ENCODE peak calls at places on chromosomes 4 and X, in six cellular contexts. S, Z, R, W, D and T are unnamed samples.

GRCh38 chrX:71616672-71617529 is 1.4 kb downstream of the CXCR3 start:
- DNase-seq in Z (no peak), D (no peak), W (no peak), S (peak), R (peak), T (no peak)

GRCh38 chrX:97672608-97673007 is 788.9 kb downstream of the RPA4 start:
- DNase-seq in S (no peak), Z (no peak), R (no peak), W (no peak), D (no peak), T (no peak)

GRCh38 chr4:47855350-47855749 is 17.5 kb upstream of the CORIN start:
- DNase-seq in D (no peak), W (no peak), R (no peak), Z (no peak), S (no peak), T (peak)

GRCh38 chr4:3868146-3868840 is 102.1 kb downstream of the ADRA2C start:
- DNase-seq in W (peak), Z (no peak), R (no peak), D (peak), S (peak), T (no peak)

GRCh38 chrX:120522820-120523219 is 37.9 kb downstream of the CUL4B start:
- DNase-seq in R (no peak), W (peak), Z (no peak), D (no peak), S (no peak), T (no peak)

GRCh38 chrX:80808854-80809493 is 703 bp downstream of the BRWD3 start:
- DNase-seq in Z (no peak), R (peak), S (peak), W (peak), D (peak), T (peak)

GRCh38 chr4:172142331-172142738 is 329.1 kb downstream of the GALNTL6 start:
- DNase-seq in W (peak), R (no peak), Z (no peak), S (no peak), D (no peak), T (peak)

GRCh38 chr4:155371432-155372043 is 5.2 kb downstream of the MAP9 start:
- DNase-seq in D (no peak), W (peak), S (no peak), R (no peak), Z (no peak), T (peak)

GRCh38 chrX:106023947-106024346 is 14.6 kb downstream of the SERPINA7 start:
- DNase-seq in R (no peak), Z (no peak), W (no peak), S (no peak), D (no peak), T (no peak)

GRCh38 chr4:76308548-76308947 is 2.0 kb downstream of the STBD1 start:
- DNase-seq in R (no peak), D (no peak), Z (no peak), W (no peak), S (peak), T (no peak)

GRCh38 chr4:3630136-3630933 is 98.1 kb upstream of the LRPAP1 start:
- DNase-seq in R (peak), S (no peak), W (no peak), D (no peak), Z (no peak), T (no peak)

GRCh38 chrX:44459501-44459900 is 83.2 kb downstream of the FUNDC1 start:
- DNase-seq in Z (no peak), D (no peak), W (peak), R (no peak), S (peak), T (no peak)

GRCh38 chr4:114997596-114997995 is 115.8 kb downstream of the NDST4 start:
- DNase-seq in D (no peak), W (no peak), R (no peak), S (no peak), Z (no peak), T (peak)

GRCh38 chr4:155322782-155323181 is 54.0 kb downstream of the MAP9 start:
- DNase-seq in S (no peak), Z (no peak), W (no peak), R (no peak), D (no peak), T (no peak)

GRCh38 chr4:149512489-149512888 is 303.2 kb downstream of the IQCM start:
- DNase-seq in D (no peak), R (no peak), S (no peak), Z (no peak), W (no peak), T (no peak)

GRCh38 chr4:95283320-95283719 is 265.5 kb downstream of the UNC5C start:
- DNase-seq in D (no peak), R (no peak), S (no peak), Z (no peak), W (no peak), T (no peak)

GRCh38 chrX:110791206-110791605 is 4.4 kb downstream of the CHRDL1 start:
- DNase-seq in S (no peak), Z (no peak), D (no peak), W (no peak), R (no peak), T (no peak)

GRCh38 chr4:152424980-152425379 is 110.9 kb downstream of the FBXW7 start:
- DNase-seq in D (no peak), Z (peak), W (peak), R (no peak), S (no peak), T (no peak)

GRCh38 chr4:77579406-77580076 is 26.1 kb upstream of the CXCL13 start:
- DNase-seq in W (peak), Z (no peak), R (no peak), D (no peak), S (no peak), T (peak)

GRCh38 chrX:129091097-129091496 is 432.2 kb downstream of the SMARCA1 start:
- DNase-seq in W (no peak), S (no peak), D (no peak), Z (no peak), R (no peak), T (no peak)

GRCh38 chr4:87502580-87503238 is 26.5 kb downstream of the SPARCL1 start:
- DNase-seq in W (peak), S (no peak), D (no peak), Z (no peak), R (no peak), T (no peak)

GRCh38 chrX:17361620-17362019 is 13.4 kb upstream of the NHS start:
- DNase-seq in Z (no peak), R (no peak), S (no peak), D (no peak), W (peak), T (no peak)

GRCh38 chr4:6095023-6095817 is 77.0 kb upstream of the C4orf50 start:
- DNase-seq in Z (no peak), W (peak), R (no peak), D (no peak), S (no peak), T (no peak)

GRCh38 chrX:108020631-108021030 is 24.2 kb upstream of the VSIG1 start:
- DNase-seq in R (no peak), D (no peak), Z (no peak), W (peak), S (no peak), T (peak)

GRCh38 chr4:182188622-182189021 is 54.6 kb upstream of the TENM3 start:
- DNase-seq in Z (no peak), R (no peak), W (no peak), D (no peak), S (no peak), T (peak)

GRCh38 chr4:10278071-10278470 is 161.5 kb upstream of the WDR1 start:
- DNase-seq in D (no peak), S (no peak), W (no peak), R (no peak), Z (no peak), T (no peak)

GRCh38 chr4:10040049-10040892 is 19.0 kb upstream of the SLC2A9 start:
- DNase-seq in S (no peak), W (no peak), R (no peak), Z (no peak), D (no peak), T (no peak)

GRCh38 chrX:75746891-75747639 is 38.0 kb downstream of the MAGEE2 start:
- DNase-seq in W (peak), S (peak), R (peak), Z (no peak), D (peak), T (peak)

GRCh38 chrX:13533726-13534125 is 35.7 kb upstream of the EGFL6 start:
- DNase-seq in D (no peak), W (peak), S (no peak), Z (peak), R (no peak), T (peak)

GRCh38 chr4:165150545-165150944 is 37.9 kb upstream of the TMEM192 start:
- DNase-seq in S (no peak), D (no peak), Z (no peak), R (no peak), W (no peak), T (no peak)
- H3K4me3 ChIP-seq in S (no peak), D (no peak), Z (no peak), R (no peak), W (no peak), T (no peak)

GRCh38 chrX:118758511-118758910 is 31.1 kb downstream of the IL13RA1 start:
- DNase-seq in R (no peak), D (no peak), Z (no peak), W (no peak), S (no peak), T (no peak)
- TF ChIP-seq CTCF in R (no peak), D (no peak), Z (no peak), W (no peak), S (no peak), T (no peak)

GRCh38 chr4:176359590-176359989 is 39.8 kb downstream of the SPCS3 start:
- DNase-seq in Z (no peak), S (no peak), R (no peak), W (no peak), D (no peak), T (peak)

GRCh38 chr4:176358083-176358469 is 38.3 kb downstream of the SPCS3 start:
- DNase-seq in W (no peak), D (no peak), R (no peak), S (no peak), Z (no peak), T (no peak)

GRCh38 chr4:176360446-176360845 is 40.7 kb downstream of the SPCS3 start:
- DNase-seq in Z (no peak), R (no peak), S (no peak), W (peak), D (no peak), T (no peak)

GRCh38 chr4:176354884-176355283 is 35.1 kb downstream of the SPCS3 start:
- DNase-seq in R (no peak), S (no peak), Z (no peak), D (no peak), W (no peak), T (no peak)

GRCh38 chr4:176357359-176358082 is 37.8 kb downstream of the SPCS3 start:
- DNase-seq in D (no peak), R (no peak), S (no peak), Z (no peak), W (no peak), T (no peak)
- H3K4me3 ChIP-seq in D (no peak), R (no peak), S (no peak), Z (no peak), W (no peak), T (no peak)

DNA sequence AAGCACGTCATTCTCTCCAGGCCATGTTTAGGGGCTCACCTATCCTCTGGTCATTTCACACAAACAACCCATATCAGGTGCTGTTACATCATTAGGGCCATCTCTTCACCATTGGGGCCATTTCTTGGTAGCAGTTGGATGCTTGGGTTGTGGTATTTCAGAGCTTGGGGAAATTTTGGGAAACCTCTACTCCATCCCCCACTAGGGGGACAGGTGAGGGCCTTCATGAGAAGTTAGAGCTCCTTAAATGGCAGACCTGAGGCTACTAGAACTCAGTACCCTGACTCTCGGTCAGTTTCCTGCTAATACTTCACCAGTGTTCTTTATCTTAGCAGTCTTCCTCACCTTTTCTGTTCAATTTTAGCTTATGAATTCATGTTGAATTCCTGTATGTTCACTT is 50.2 kb downstream of the ZNF827 start:
- DNase-seq in W (peak), D (no peak), Z (no peak), R (no peak), S (no peak), T (no peak)
- TF ChIP-seq CTCF in W (peak), D (no peak), Z (no peak), R (no peak), S (no peak), T (peak)